ENCODE peak calls at places on chromosomes 4 and X, in nine cellular contexts. R, L, W, N, F, T, J, U and A are unnamed samples. For H3K36me3, the result is how much of the 10 kb centered on the place peaks cover.

GRCh38 chrX:138756234-138756633 is 44.7 kb upstream of the FGF13 start:
- DNase-seq in J (no peak), W (peak), R (no peak), U (peak), T (no peak), N (no peak), F (peak), L (no peak), A (no peak)

GRCh38 chrX:38717871-38718270 is 83.4 kb upstream of the MID1IP1 start:
- DNase-seq in W (no peak), N (no peak), F (no peak), T (no peak), J (no peak), R (peak), L (peak), U (peak), A (no peak)

GRCh38 chr4:169070071-169070894 is 60.2 kb upstream of the CBR4 start:
- DNase-seq in T (peak), U (peak), J (peak), R (no peak), N (peak), L (peak), F (peak), W (no peak), A (no peak)

GRCh38 chrX:51852096-51852495 is 41.3 kb upstream of the MAGED1 start:
- DNase-seq in R (no peak), F (no peak), N (no peak), W (no peak), U (no peak), T (no peak), L (no peak), J (no peak), A (no peak)

GRCh38 chr4:67035501-67035900 is 509.8 kb downstream of the CENPC start:
- DNase-seq in T (no peak), U (no peak), N (no peak), R (no peak), W (no peak), J (no peak), L (no peak), F (no peak), A (no peak)

GRCh38 chrX:132271330-132271729 is 52.1 kb upstream of the RAP2C start:
- DNase-seq in U (no peak), F (no peak), J (no peak), N (no peak), W (no peak), L (no peak), T (no peak), R (no peak), A (no peak)

GRCh38 chrX:11287505-11287904 is 5.7 kb upstream of the AMELX start:
- DNase-seq in U (no peak), J (no peak), F (no peak), L (no peak), N (no peak), T (no peak), R (no peak), W (no peak), A (no peak)

GRCh38 chrX:85017721-85018120 is 14.0 kb downstream of the APOOL start:
- DNase-seq in T (no peak), R (no peak), U (no peak), L (no peak), N (no peak), F (no peak), J (no peak), W (no peak), A (no peak)

GRCh38 chr4:180057891-180058643 is 2185.1 kb upstream of the TENM3 start:
- DNase-seq in U (peak), F (no peak), N (no peak), R (peak), W (peak), L (no peak), T (peak), J (peak), A (no peak)

GRCh38 chr4:156347412-156348075 is 393.9 kb upstream of the CTSO start:
- DNase-seq in U (peak), N (peak), W (no peak), J (no peak), F (no peak), L (no peak), R (no peak), T (no peak), A (no peak)

GRCh38 chr4:84826681-84827080 is 139.8 kb downstream of the WDFY3 start:
- DNase-seq in F (no peak), L (no peak), W (no peak), N (no peak), U (no peak), T (no peak), J (no peak), R (peak), A (no peak)

GRCh38 chr4:8896071-8896470 is 24.4 kb upstream of the HMX1 start:
- DNase-seq in U (no peak), J (no peak), W (no peak), F (no peak), R (no peak), N (no peak), L (no peak), T (no peak), A (no peak)

GRCh38 chr4:148823419-148823769 is 381.2 kb upstream of the NR3C2 start:
- DNase-seq in N (no peak), R (no peak), L (no peak), T (no peak), F (no peak), J (no peak), W (no peak), U (no peak), A (no peak)

GRCh38 chr4:15400911-15401671 is 26.7 kb upstream of the C1QTNF7 start:
- DNase-seq in L (no peak), N (peak), R (no peak), J (peak), U (no peak), W (peak), T (peak), F (peak), A (peak)

GRCh38 chrX:44974462-44974861 is 101.5 kb downstream of the KDM6A start:
- DNase-seq in W (no peak), T (no peak), N (no peak), J (no peak), R (no peak), U (no peak), F (no peak), L (peak), A (no peak)

GRCh38 chrX:126929071-126929470 is 109.5 kb downstream of the PRR32 start:
- DNase-seq in T (no peak), J (no peak), W (no peak), L (no peak), F (no peak), U (no peak), N (no peak), R (no peak), A (no peak)

GRCh38 chr4:186557486-186557885 is 2.1 kb upstream of the MTNR1A start:
- DNase-seq in W (no peak), R (no peak), U (no peak), N (peak), T (no peak), J (no peak), L (no peak), F (no peak), A (no peak)

GRCh38 chrX:31266172-31267076 is 194.6 kb upstream of the FTHL17 start:
- DNase-seq in J (peak), F (peak), U (peak), R (peak), T (peak), W (peak), N (no peak), L (peak), A (no peak)

DNA sequence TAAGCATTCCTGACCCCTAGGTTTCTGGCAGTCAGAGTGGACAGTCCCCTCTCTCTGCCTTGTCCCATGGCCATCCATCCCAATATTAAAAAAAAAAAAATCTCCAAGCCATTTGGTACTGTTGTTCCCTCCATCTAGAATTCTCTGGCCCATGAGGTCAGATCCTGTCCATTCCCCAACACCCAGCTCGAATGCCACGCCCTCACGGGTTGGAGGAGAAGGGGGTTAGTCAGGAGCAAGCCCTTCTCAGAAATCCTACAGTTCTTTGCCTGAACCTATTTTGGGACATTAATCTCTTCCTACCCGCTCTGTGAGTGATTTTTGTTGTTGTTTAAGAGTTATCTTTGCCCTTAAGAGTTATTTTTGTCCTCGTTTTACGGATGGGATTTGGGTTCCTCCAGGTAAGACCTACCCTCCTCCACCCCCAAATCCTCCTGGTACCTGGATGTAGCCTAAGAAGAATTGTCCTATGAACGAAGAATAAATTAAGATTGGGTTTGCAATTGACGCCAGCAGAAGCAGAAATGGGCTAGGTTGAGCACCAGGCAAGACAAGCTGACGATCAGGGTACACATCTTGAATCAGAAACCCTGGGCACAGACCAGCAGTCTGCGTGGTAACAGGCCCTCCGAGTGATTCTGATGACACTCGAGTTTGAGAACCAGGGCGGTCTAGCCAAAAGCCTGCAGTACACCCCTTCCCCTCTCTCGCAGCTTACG is 977 bp downstream of the RNF175 start:
- DNase-seq in N (no peak), R (no peak), U (peak), W (no peak), T (no peak), F (no peak), J (no peak), L (no peak), A (no peak)
- H3K36me3 ChIP-seq in N (under half), R (under half), U (under half), W (under half), T (under half), F (under half), J (under half), L (under half), A (under half)

DNA sequence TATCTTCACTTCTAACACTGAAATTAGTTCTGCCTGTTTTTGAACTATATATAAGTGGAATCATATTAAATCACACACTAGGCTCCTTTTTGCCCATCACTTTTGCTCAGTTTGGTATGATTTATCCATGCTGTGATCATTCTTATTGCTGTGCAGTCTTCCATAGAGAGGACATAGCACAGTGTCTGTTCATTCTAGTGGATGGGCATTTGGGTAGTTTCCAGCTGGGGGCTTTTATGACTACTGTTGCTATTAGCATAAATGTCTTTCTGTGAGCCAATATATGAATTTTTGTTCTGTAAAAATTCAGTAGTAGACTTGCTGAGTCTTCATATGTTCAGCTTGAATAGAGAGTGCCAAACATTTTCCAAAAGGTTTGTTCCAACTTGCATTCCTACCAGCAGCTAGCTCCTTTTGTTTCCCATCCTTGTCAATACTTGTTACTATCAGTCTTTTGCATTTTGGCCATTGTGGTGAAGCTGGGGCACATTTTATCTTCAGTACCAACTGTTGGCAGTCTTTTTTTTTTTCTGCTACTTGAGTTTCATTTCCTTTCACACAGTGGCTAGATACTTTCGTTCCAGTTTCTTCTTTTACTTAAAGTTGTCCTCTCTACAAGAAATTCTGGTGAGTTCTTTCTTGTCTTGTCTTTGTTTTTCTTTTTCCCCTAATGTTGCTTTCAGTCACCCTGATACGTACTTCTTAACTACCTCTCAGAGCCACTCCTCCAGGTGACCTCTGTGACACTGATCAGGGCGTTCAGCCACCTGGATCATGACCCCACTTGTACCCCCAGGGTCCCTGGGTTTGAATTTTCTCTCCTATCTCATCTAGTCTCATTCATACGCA is 87.0 kb downstream of the ANXA3 start:
- DNase-seq in J (no peak), N (no peak), L (no peak), T (no peak), R (no peak), F (no peak), U (no peak), W (no peak), A (no peak)
- H3K4me3 ChIP-seq in J (no peak), N (no peak), L (no peak), T (no peak), R (no peak), F (no peak), U (no peak), W (no peak), A (no peak)

DNA sequence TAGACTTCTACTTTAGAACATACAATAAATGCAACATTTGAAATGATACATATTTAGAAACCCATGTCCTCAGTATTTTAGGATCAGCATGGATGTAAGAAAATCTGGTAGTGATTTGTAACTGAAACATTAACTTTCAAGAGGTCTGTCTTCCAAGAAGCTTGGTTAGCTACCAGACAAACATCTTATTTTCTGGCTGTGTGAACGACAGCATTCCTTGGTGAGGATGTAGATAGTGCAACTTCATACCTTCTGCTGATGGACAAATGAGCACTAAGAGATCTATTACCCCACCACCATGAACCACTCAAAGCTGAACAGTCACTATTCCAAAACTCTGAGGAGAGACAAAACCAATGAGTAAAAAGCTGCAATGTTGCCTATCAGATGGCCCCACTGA is 212.7 kb downstream of the FBXW7 start:
- DNase-seq in U (no peak), N (no peak), W (no peak), R (no peak), F (no peak), L (no peak), T (no peak), J (no peak), A (no peak)
- H3K36me3 ChIP-seq in U (under half), N (under half), W (half or more), R (under half), F (under half), L (under half), T (under half), J (half or more), A (under half)

DNA sequence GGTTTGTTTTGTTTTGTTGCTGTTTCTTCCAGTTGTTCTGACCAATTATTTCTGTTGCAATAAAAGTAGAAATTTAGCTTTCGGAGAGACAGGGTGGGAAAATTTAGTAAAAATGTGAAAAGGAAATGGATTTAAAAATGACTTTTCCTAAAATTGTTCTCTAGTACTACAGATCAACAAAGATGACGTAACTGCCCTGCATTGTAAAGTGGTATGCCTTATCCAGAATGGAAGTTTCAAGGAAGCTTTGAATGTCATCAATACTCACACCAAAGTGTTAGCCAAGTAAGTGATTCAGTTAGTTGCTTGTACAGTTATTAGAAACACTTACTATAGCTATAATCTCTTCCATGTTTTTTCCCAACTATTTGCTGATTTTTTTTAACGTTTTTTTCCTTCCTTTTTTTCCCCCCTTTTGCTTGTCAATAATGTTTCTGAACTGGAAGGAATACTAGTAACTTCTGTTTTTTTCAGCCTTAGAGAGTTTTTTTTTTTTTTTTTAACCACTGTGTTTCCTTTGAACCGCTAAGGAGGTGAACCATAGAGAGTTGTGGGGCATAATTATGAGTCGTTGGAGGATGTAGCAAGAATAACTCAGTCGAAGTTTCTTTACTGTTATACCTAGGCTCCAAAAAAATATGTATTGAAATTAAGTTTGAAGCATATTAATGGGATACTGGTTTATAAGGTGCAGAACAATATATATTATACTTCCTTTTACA is 2.2 kb downstream of the SRP72 start:
- DNase-seq in T (no peak), L (peak), J (no peak), R (no peak), U (no peak), F (no peak), W (no peak), N (no peak), A (no peak)
- H3K4me3 ChIP-seq in T (no peak), L (peak), J (no peak), R (no peak), U (no peak), F (no peak), W (no peak), N (no peak), A (no peak)

DNA sequence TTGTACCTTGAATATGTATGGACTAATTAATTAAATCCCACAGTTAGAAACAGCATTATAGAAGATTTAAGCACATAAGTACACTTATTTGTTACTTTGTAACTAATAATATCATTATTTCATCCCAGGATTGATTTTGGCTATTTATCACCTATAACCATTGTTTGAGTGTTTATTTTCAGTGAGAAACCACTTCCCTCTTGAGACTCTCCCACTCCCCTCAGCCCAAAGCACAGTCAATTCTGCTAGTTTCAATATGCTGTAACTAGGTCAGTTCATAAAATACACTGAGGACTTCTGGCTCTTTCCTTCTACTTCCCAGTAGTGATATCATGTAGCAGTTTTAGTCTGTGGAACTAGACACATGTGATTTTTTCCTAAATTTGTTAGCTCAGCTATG is 16.3 kb downstream of the OFD1 start:
- DNase-seq in U (no peak), R (no peak), N (no peak), W (no peak), T (no peak), F (no peak), L (no peak), J (no peak), A (no peak)
- H3K36me3 ChIP-seq in U (under half), R (half or more), N (under half), W (under half), T (under half), F (under half), L (under half), J (under half), A (under half)

GRCh38 chr4:68904786-68905185 is 46.8 kb downstream of the UGT2A3 start:
- DNase-seq in W (no peak), J (no peak), R (no peak), T (peak), F (no peak), L (no peak), U (peak), N (no peak), A (no peak)
- H3K4me3 ChIP-seq in W (peak), J (no peak), R (no peak), T (peak), F (no peak), L (no peak), U (no peak), N (no peak), A (no peak)